ENCODE peak calls at places on chromosomes 7 and 10, in ten cellular contexts. H, X, A, N, Y, B, J, I, G and Z are unnamed samples.

GRCh38 chr10:42859256-42859655 is 76.7 kb downstream of the BMS1 start:
- DNase-seq in H (no peak), X (no peak), A (no peak), N (no peak), Y (no peak), B (no peak), J (no peak), I (no peak), G (no peak), Z (no peak)

GRCh38 chr7:111329367-111330234 is 232.7 kb downstream of the IMMP2L start:
- DNase-seq in H (no peak), X (peak), A (no peak), N (no peak), Y (no peak), B (no peak), J (no peak), I (peak), G (no peak), Z (no peak)

GRCh38 chr7:95725170-95725569 is 47.2 kb upstream of the DYNC1I1 start:
- DNase-seq in H (no peak), X (no peak), A (peak), N (no peak), Y (peak), B (no peak), J (no peak), I (no peak), G (no peak), Z (peak)

GRCh38 chr10:62306663-62307062 is 38.0 kb upstream of the RTKN2 start:
- DNase-seq in H (no peak), X (no peak), A (no peak), N (no peak), Y (no peak), B (no peak), J (no peak), I (no peak), G (peak), Z (no peak)

GRCh38 chr10:43079823-43080222 is 3.0 kb downstream of the RET start:
- DNase-seq in H (no peak), X (no peak), A (no peak), N (no peak), Y (no peak), B (no peak), J (no peak), I (no peak), G (no peak), Z (no peak)

GRCh38 chr7:85070967-85071628 is 115.8 kb downstream of the SEMA3D start:
- DNase-seq in H (no peak), X (no peak), A (no peak), N (no peak), Y (no peak), B (no peak), J (no peak), I (no peak), G (no peak), Z (peak)

GRCh38 chr7:54782829-54783228 is 23.8 kb upstream of the SEC61G start:
- DNase-seq in H (no peak), X (no peak), A (no peak), N (no peak), Y (no peak), B (no peak), J (no peak), I (no peak), G (no peak), Z (no peak)

GRCh38 chr10:13983035-13983434 is 347.7 kb downstream of the FRMD4A start:
- DNase-seq in H (no peak), X (no peak), A (no peak), N (no peak), Y (no peak), B (no peak), J (no peak), I (no peak), G (no peak), Z (no peak)

GRCh38 chr7:977326-978048 is 2.1 kb upstream of the COX19 start:
- DNase-seq in H (no peak), X (no peak), A (no peak), N (peak), Y (no peak), B (no peak), J (no peak), I (no peak), G (no peak), Z (peak)

GRCh38 chr10:77458986-77459590 is 178.5 kb downstream of the KCNMA1 start:
- DNase-seq in H (no peak), X (peak), A (no peak), N (no peak), Y (no peak), B (no peak), J (no peak), I (peak), G (no peak), Z (peak)

GRCh38 chr10:100878291-100878910 is 34.4 kb upstream of the SLF2 start:
- DNase-seq in H (no peak), X (peak), A (peak), N (peak), Y (peak), B (peak), J (peak), I (peak), G (no peak), Z (peak)

GRCh38 chr7:28329616-28330373 is 82.5 kb upstream of the CREB5 start:
- DNase-seq in H (no peak), X (no peak), A (no peak), N (no peak), Y (no peak), B (no peak), J (no peak), I (peak), G (no peak), Z (peak)

GRCh38 chr7:150778738-150779301 is 21.3 kb downstream of the TMEM176B start:
- DNase-seq in H (peak), X (no peak), A (peak), N (peak), Y (peak), B (peak), J (peak), I (peak), G (peak), Z (peak)

GRCh38 chr7:18778594-18778993 is 283.0 kb downstream of the HDAC9 start:
- DNase-seq in H (no peak), X (no peak), A (no peak), N (no peak), Y (no peak), B (no peak), J (no peak), I (peak), G (no peak), Z (no peak)

GRCh38 chr10:121740069-121740468 is 141.8 kb upstream of the FGFR2 start:
- DNase-seq in H (no peak), X (no peak), A (no peak), N (no peak), Y (no peak), B (no peak), J (no peak), I (no peak), G (no peak), Z (no peak)

GRCh38 chr10:111475720-111476119 is 398.9 kb downstream of the ADRA2A start:
- DNase-seq in H (no peak), X (peak), A (no peak), N (no peak), Y (no peak), B (no peak), J (no peak), I (peak), G (no peak), Z (no peak)

GRCh38 chr10:126663328-126663727 is 7.2 kb downstream of the C10orf90 start:
- DNase-seq in H (no peak), X (peak), A (no peak), N (no peak), Y (no peak), B (no peak), J (no peak), I (peak), G (peak), Z (no peak)

GRCh38 chr10:84310470-84310869 is 17.9 kb upstream of the CCSER2 start:
- DNase-seq in H (no peak), X (no peak), A (peak), N (no peak), Y (no peak), B (no peak), J (no peak), I (no peak), G (no peak), Z (no peak)

GRCh38 chr7:30739691-30740090 is 12.2 kb upstream of the INMT start:
- DNase-seq in H (no peak), X (no peak), A (no peak), N (no peak), Y (no peak), B (no peak), J (no peak), I (no peak), G (no peak), Z (no peak)

GRCh38 chr7:1715671-1716074 is 45.6 kb downstream of the ELFN1 start:
- DNase-seq in H (no peak), X (no peak), A (no peak), N (no peak), Y (peak), B (no peak), J (no peak), I (no peak), G (no peak), Z (no peak)

GRCh38 chr10:372566-372965 is 237.3 kb downstream of the ZMYND11 start:
- DNase-seq in H (no peak), X (no peak), A (no peak), N (no peak), Y (no peak), B (no peak), J (no peak), I (no peak), G (no peak), Z (no peak)